ENCODE peak calls at places on chromosomes 13 and 19, in five cellular contexts. J is breast epithelium, C is cardiac muscle cell, Q is mucosa of descending colon, W is psoas muscle. F is an unnamed sample.

GRCh38 chr13:32432856-32433255 is 4.9 kb upstream of the N4BP2L1 start:
- DNase-seq in J (peak; percentile 44), C (no peak), Q (no peak), W (no peak), F (no peak)

GRCh38 chr13:50015263-50015662 is at the start of gene KCNRG:
- DNase-seq in J (no peak), C (no peak), Q (no peak), W (no peak), F (no peak)

GRCh38 chr13:33446821-33447481 is 161.4 kb upstream of the STARD13 start:
- DNase-seq in J (peak; percentile 90), C (no peak), Q (no peak), W (no peak), F (no peak)

GRCh38 chr19:15136234-15136954 is 29.2 kb downstream of the SYDE1 start:
- DNase-seq in J (no peak), C (no peak), Q (no peak), W (no peak), F (no peak)

GRCh38 chr13:52665325-52665724 is 12.7 kb downstream of the SUGT1 start:
- DNase-seq in J (no peak), C (peak; percentile 9), Q (no peak), W (no peak), F (no peak)

GRCh38 chr19:41934849-41935374 is 6.7 kb upstream of the ERFL start:
- DNase-seq in J (peak; percentile 36), C (peak; percentile 78), Q (peak; percentile 89), W (peak; percentile 75), F (peak; percentile 84)

GRCh38 chr19:53659292-53659691 is 27.5 kb downstream of the DPRX start:
- DNase-seq in J (peak; percentile 31), C (peak; percentile 85), Q (no peak), W (no peak), F (no peak)

GRCh38 chr19:38674388-38675133 is 27.1 kb downstream of the ACTN4 start:
- DNase-seq in J (peak; percentile 90), C (peak; percentile 65), Q (no peak), W (peak; percentile 56), F (no peak)

GRCh38 chr19:4800591-4801081 is 9.1 kb downstream of the FEM1A start:
- DNase-seq in J (peak; percentile 96), C (no peak), Q (no peak), W (peak; percentile 96), F (no peak)

GRCh38 chr13:53839461-53839860 is 810.8 kb downstream of the OLFM4 start:
- DNase-seq in J (no peak), C (no peak), Q (no peak), W (no peak), F (no peak)

GRCh38 chr19:39740395-39740794 is 2.6 kb upstream of the CLC start:
- DNase-seq in J (no peak), C (no peak), Q (no peak), W (no peak), F (no peak)

GRCh38 chr19:56110515-56111448 is 10.3 kb downstream of the ZNF787 start:
- DNase-seq in J (no peak), C (peak; percentile 66), Q (peak; percentile 53), W (peak; percentile 65), F (no peak)

GRCh38 chr13:110644892-110645521 is 29.7 kb downstream of the NAXD start:
- DNase-seq in J (peak; percentile 33), C (peak; percentile 80), Q (peak; percentile 65), W (peak; percentile 83), F (no peak)

GRCh38 chr19:44640518-44640917 is 3.2 kb upstream of the PVR start:
- DNase-seq in J (no peak), C (no peak), Q (no peak), W (no peak), F (no peak)

GRCh38 chr13:47672982-47673670 is 327.9 kb downstream of the SUCLA2 start:
- DNase-seq in J (no peak), C (no peak), Q (no peak), W (no peak), F (no peak)

GRCh38 chr19:34345934-34346333 is 19.1 kb upstream of the GPI start:
- DNase-seq in J (no peak), C (peak; percentile 68), Q (peak; percentile 85), W (peak; percentile 79), F (no peak)

GRCh38 chr19:41398042-41398403 is 405 bp downstream of the BCKDHA start:
- DNase-seq in J (no peak), C (no peak), Q (no peak), W (no peak), F (no peak)

GRCh38 chr13:23087884-23088283 is 92.9 kb upstream of the SGCG start:
- DNase-seq in J (no peak), C (peak; percentile 28), Q (peak; percentile 37), W (no peak), F (no peak)

GRCh38 chr19:43784981-43785808 is 4.4 kb upstream of the KCNN4 start:
- DNase-seq in J (peak; percentile 65), C (peak; percentile 75), Q (peak; percentile 79), W (no peak), F (no peak)

GRCh38 chr13:28611654-28612131 is 47.2 kb upstream of the POMP start:
- DNase-seq in J (no peak), C (no peak), Q (peak; percentile 19), W (no peak), F (no peak)

GRCh38 chr13:114080739-114081561 is 51.5 kb downstream of the RASA3 start:
- DNase-seq in J (no peak), C (no peak), Q (no peak), W (peak; percentile 38), F (no peak)

GRCh38 chr13:58300974-58301681 is 669.6 kb downstream of the PCDH17 start:
- DNase-seq in J (no peak), C (no peak), Q (no peak), W (no peak), F (no peak)

GRCh38 chr13:37984357-37984756 is 114.8 kb upstream of the TRPC4 start:
- DNase-seq in J (no peak), C (no peak), Q (peak; percentile 6), W (no peak), F (no peak)
- TF ChIP-seq CTCF in J (no peak), C (no peak), Q (no peak), W (no peak), F (peak; percentile 45)

GRCh38 chr19:1261863-1262686 is 7.1 kb upstream of the CIRBP start:
- DNase-seq in J (peak; percentile 91), C (no peak), Q (peak; percentile 95), W (peak; percentile 87), F (no peak)
- TF ChIP-seq CTCF in J (no peak), C (no peak), Q (no peak), W (no peak), F (no peak)

DNA sequence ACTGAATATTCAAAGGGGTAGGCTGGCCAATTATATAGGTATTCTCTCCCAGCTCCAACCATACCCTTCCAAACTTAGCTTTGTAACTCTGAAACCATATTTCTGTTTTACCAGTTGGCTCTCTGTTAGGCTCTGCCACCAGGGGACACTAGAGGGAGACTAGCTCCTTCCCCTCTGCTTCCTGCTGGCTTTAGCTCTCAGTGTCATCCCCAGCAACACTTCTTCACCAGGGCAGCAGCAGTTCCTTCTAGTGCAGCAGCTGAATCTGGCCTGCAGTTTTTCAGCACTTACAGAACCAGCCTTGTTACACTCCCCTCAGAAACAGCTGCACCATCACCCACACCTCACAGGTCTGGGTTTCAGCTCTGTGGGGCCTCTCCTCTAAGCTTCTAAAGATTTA is 51.0 kb upstream of the DOCK9 start:
- DNase-seq in J (no peak), C (no peak), Q (peak; percentile 40), W (no peak), F (no peak)
- TF ChIP-seq CTCF in J (peak; percentile 10), C (peak; percentile 26), Q (no peak), W (peak; percentile 10), F (peak; percentile 55)

GRCh38 chr19:49422407-49423277 is 599 bp downstream of the PTH2 start:
- DNase-seq in J (no peak), C (peak; percentile 85), Q (peak; percentile 29), W (peak; percentile 72), F (no peak)
- TF ChIP-seq CTCF in J (peak; percentile 12), C (peak; percentile 40), Q (no peak), W (peak; percentile 42), F (peak; percentile 68)

GRCh38 chr19:47430041-47430802 is 10.9 kb upstream of the MEIS3 start:
- DNase-seq in J (no peak), C (peak; percentile 33), Q (peak; percentile 59), W (no peak), F (no peak)
- TF ChIP-seq CTCF in J (peak; percentile 55), C (peak; percentile 16), Q (no peak), W (no peak), F (peak; percentile 55)

F was measured in type B pancreatic cell.